ENCODE peak calls at places on chromosomes 7 and 10, in six cellular contexts. C, K, F, J, O and I are unnamed samples.
A peak's percentile ranks its signal among the peaks of the same experiment; 100 is the strongest.

GRCh38 chr7:46003896-46004875 is 83.1 kb upstream of the IGFBP3 start:
- DNase-seq in C (peak; percentile 42), K (peak; percentile 56), F (peak; percentile 80), J (peak; percentile 80), O (no peak), I (peak; percentile 93)

GRCh38 chr7:43199333-43199732 is 86.9 kb downstream of the HECW1 start:
- DNase-seq in C (no peak), K (no peak), F (no peak), J (no peak), O (no peak), I (peak; percentile 35)

GRCh38 chr10:84423729-84424128 is 95.3 kb downstream of the CCSER2 start:
- DNase-seq in C (no peak), K (no peak), F (no peak), J (no peak), O (no peak), I (peak; percentile 38)

GRCh38 chr7:30970074-30970473 is 6.3 kb downstream of the GHRHR start:
- DNase-seq in C (no peak), K (no peak), F (no peak), J (no peak), O (no peak), I (no peak)

GRCh38 chr7:157056957-157057902 is 46.8 kb upstream of the MNX1 start:
- DNase-seq in C (no peak), K (no peak), F (no peak), J (no peak), O (no peak), I (no peak)

GRCh38 chr10:43305881-43306280 is 39.0 kb upstream of the RASGEF1A start:
- DNase-seq in C (no peak), K (no peak), F (no peak), J (no peak), O (no peak), I (peak; percentile 77)

GRCh38 chr7:1748076-1748750 is 78.1 kb downstream of the ELFN1 start:
- DNase-seq in C (no peak), K (no peak), F (no peak), J (no peak), O (no peak), I (no peak)

GRCh38 chr10:31099664-31100063 is 68.0 kb upstream of the ZNF438 start:
- DNase-seq in C (peak; percentile 20), K (peak; percentile 81), F (peak; percentile 94), J (no peak), O (no peak), I (no peak)

GRCh38 chr7:40870108-40870507 is 735.3 kb downstream of the SUGCT start:
- DNase-seq in C (no peak), K (no peak), F (no peak), J (no peak), O (no peak), I (no peak)

GRCh38 chr7:41046221-41046761 is 656.6 kb downstream of the INHBA start:
- DNase-seq in C (no peak), K (no peak), F (no peak), J (no peak), O (no peak), I (peak; percentile 79)

GRCh38 chr10:49585387-49585786 is 24.7 kb upstream of the SLC18A3 start:
- DNase-seq in C (no peak), K (no peak), F (no peak), J (no peak), O (no peak), I (peak; percentile 65)

GRCh38 chr10:1157615-1157933 is 101.4 kb downstream of the WDR37 start:
- DNase-seq in C (no peak), K (no peak), F (no peak), J (no peak), O (no peak), I (no peak)

GRCh38 chr7:112271162-112271561 is 64.7 kb downstream of the ZNF277 start:
- DNase-seq in C (no peak), K (no peak), F (no peak), J (no peak), O (no peak), I (no peak)

GRCh38 chr10:33661580-33662269 is 327.3 kb upstream of the NRP1 start:
- DNase-seq in C (no peak), K (no peak), F (peak; percentile 57), J (no peak), O (peak; percentile 56), I (peak; percentile 88)

GRCh38 chr7:125338110-125338509 is 408.5 kb upstream of the POT1 start:
- DNase-seq in C (no peak), K (no peak), F (no peak), J (no peak), O (no peak), I (no peak)

DNA sequence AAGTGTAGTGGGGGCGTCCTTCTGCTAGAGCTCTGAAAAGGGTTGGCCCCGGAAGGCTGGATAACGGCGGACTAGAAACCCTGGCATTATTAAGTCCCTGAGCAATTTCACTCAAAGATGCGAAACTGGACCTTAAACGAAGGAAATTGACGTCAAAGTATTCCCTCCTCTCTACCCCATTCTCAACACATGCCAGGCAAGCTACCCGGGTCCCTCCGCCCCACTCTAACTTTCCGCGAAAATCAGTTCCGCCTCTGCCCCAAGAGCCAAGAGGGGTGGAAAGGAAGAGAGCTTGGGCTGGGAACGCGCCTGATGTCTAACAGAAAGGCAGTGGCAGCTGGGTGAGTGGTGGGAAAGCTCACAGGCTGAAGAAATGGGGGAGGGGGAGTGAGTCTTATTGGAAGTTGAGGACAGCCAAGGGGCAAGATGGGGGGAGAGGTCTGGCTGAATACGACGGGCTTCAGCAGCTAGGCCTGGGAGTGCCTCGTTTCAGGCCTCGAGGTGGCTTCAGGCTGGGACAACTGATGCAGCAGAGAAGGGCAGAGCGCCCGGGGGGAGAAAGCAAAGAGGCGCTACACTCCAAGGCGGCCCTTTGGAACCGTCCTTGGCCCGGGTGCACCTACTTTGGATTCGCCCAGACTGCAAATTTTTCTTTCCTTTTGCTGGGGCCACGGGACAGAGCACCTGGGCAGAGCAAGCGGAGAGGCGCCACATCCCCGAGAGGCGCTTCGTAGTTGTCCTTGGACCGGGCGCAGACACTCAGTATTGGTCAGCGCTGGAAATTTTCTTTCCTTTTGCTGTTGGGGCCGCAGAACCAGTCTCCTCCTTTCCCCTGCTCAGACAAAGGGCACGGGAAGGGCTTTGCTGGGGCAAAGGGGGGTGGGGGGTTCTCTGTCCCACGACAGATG is 2.0 kb upstream of the FEZF1 start:
- DNase-seq in C (no peak), K (no peak), F (no peak), J (peak; percentile 40), O (no peak), I (no peak)
- H3K4me3 ChIP-seq in C (no peak overlapping the region), K (peak overlapping the region; percentile 77), F (no peak overlapping the region), J (peak overlapping the region; percentile 74), O (no peak overlapping the region), I (no peak overlapping the region)

GRCh38 chr7:75866497-75867389 is 12.1 kb upstream of the RHBDD2 start:
- DNase-seq in C (peak; percentile 75), K (peak; percentile 48), F (no peak), J (peak; percentile 80), O (peak; percentile 74), I (peak; percentile 79)
- TF ChIP-seq CTCF in C (peak; percentile 98), K (peak; percentile 92), F (peak; percentile 85), J (peak; percentile 93), O (peak; percentile 99), I (peak; percentile 98)

GRCh38 chr7:99034932-99035722 is 108.8 kb downstream of the SMURF1 start:
- DNase-seq in C (no peak), K (no peak), F (no peak), J (no peak), O (no peak), I (no peak)

GRCh38 chr7:99035723-99036530 is 108.0 kb downstream of the SMURF1 start:
- DNase-seq in C (no peak), K (no peak), F (no peak), J (no peak), O (no peak), I (no peak)

GRCh38 chr7:99038086-99038855 is 105.6 kb downstream of the SMURF1 start:
- DNase-seq in C (no peak), K (no peak), F (no peak), J (no peak), O (no peak), I (no peak)

GRCh38 chr7:99037327-99037940 is 106.5 kb downstream of the SMURF1 start:
- DNase-seq in C (no peak), K (no peak), F (no peak), J (no peak), O (no peak), I (no peak)

DNA sequence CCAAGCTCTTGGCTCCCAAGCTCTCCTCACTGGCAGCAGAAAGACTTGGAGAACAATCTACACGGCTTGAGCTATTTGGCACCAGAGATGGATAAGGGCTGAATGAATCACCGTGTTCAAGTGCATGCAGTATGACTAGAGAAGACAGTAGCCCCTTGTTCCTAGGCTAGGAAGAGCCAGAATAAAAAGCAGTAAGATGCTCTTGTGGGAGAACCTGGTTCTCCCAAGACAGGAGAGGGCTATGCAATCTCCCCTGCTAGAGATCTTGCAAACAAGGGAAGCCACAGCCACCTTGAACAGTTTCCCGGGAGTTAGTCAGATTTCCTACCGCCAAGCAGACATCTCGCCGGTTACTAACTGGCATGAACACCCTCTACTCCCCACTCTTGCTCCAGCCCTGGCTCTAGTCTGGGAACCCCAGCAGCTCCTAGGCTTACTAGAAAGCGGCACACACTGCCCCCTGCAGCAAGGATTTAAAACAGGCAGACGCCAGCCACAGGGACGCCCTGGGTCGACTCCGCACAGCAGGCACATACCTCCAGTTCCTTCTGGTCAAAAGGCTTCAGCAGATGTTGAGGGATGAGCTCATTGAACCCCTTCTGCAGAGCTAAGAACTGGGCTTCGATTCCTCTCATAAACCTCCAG is 107.3 kb downstream of the SMURF1 start:
- DNase-seq in C (no peak), K (no peak), F (no peak), J (no peak), O (peak; percentile 49), I (peak; percentile 37)
- H3K4me3 ChIP-seq in C (no peak overlapping the region), K (no peak overlapping the region), F (no peak overlapping the region), J (no peak overlapping the region), O (no peak overlapping the region), I (no peak overlapping the region)

DNA sequence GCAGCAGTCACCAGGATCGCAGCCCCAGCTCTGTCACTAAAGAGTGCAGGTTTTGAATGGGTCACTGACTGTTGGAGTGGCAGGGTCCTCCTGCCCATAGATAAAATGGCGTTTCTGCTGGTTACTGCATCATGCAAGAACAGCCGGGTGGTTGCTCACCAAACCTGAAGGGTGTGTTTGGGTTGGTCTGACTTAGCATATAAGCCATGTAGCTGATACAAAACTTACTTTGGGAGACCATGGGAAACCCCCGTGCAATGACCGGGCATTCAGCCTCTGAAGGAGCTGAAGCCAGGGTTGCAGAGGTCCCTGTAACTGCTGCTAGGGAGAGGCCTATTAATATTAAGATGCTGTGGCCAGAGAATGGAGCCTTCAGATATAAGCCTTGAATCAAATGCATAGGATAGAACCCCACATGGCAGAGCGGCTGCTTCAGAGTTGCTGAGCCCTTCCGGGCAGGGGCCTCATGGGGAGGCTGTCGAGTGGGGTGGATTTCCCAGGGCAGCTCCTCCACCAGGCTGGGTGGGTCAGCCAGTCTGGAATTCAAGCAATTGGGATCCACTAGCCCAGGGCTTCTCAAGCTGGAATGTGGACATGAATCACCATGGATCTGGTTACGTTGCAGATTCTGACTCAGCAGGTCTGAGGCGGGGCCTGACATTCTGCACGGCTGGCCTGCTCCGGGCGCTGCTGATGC is 70.9 kb upstream of the CTBP2 start:
- DNase-seq in C (no peak), K (peak; percentile 87), F (peak; percentile 92), J (no peak), O (no peak), I (peak; percentile 92)
- TF ChIP-seq CTCF in C (no peak), K (no peak), F (peak; percentile 42), J (no peak), O (no peak), I (no peak)